ENCODE peak calls at places on chromosomes 4 and X, in nine cellular contexts. C, Y, M, Z, O, E, I, H and G are unnamed samples.

GRCh38 chr4:3871181-3871852 is 105.1 kb downstream of the ADRA2C start:
- DNase-seq in C (peak; percentile 50), Y (no peak), M (peak; percentile 69), Z (no peak), O (peak; percentile 31), E (no peak), I (no peak), H (no peak), G (no peak)

GRCh38 chr4:62806786-62807185 is 1602.5 kb downstream of the TECRL start:
- DNase-seq in C (no peak), Y (no peak), M (no peak), Z (no peak), O (no peak), E (no peak), I (no peak), H (no peak), G (no peak)

GRCh38 chr4:123488916-123489315 is 92.3 kb downstream of the SPRY1 start:
- DNase-seq in C (no peak), Y (peak; percentile 72), M (no peak), Z (peak; percentile 69), O (no peak), E (no peak), I (no peak), H (no peak), G (no peak)

GRCh38 chr4:21470531-21470930 is 478.0 kb downstream of the KCNIP4 start:
- DNase-seq in C (no peak), Y (peak; percentile 80), M (no peak), Z (peak; percentile 83), O (no peak), E (no peak), I (no peak), H (no peak), G (no peak)

GRCh38 chr4:98518555-98519267 is 139.7 kb downstream of the TSPAN5 start:
- DNase-seq in C (no peak), Y (no peak), M (no peak), Z (no peak), O (no peak), E (no peak), I (peak; percentile 31), H (no peak), G (no peak)

GRCh38 chr4:48079972-48080391 is 54.1 kb downstream of the TXK start:
- DNase-seq in C (no peak), Y (no peak), M (no peak), Z (peak; percentile 71), O (no peak), E (no peak), I (no peak), H (no peak), G (no peak)

GRCh38 chr4:14428125-14428524 is 574.2 kb upstream of the CPEB2 start:
- DNase-seq in C (no peak), Y (peak; percentile 66), M (no peak), Z (no peak), O (no peak), E (no peak), I (no peak), H (no peak), G (no peak)

GRCh38 chr4:7326693-7327340 is 107.9 kb downstream of the PSAPL1 start:
- DNase-seq in C (peak; percentile 45), Y (no peak), M (no peak), Z (no peak), O (peak; percentile 37), E (no peak), I (no peak), H (no peak), G (no peak)

GRCh38 chrX:154459843-154460242 is 1.8 kb downstream of the PLXNA3 start:
- DNase-seq in C (no peak), Y (no peak), M (no peak), Z (no peak), O (no peak), E (no peak), I (no peak), H (no peak), G (no peak)